ENCODE peak calls at places on chromosomes 6 and 20, in five cellular contexts. D is NCI-H1105; T is stimulated activated CD4-positive, alpha-beta T cell treated with anti-CD3 and anti-CD28 coated beads, TNF-alpha, amount 100 ng/mL, for 48 hours; I is WERI-Rb-1; V is transverse colon. X is an unnamed sample.

GRCh38 chr20:34964486-34964885 is 8.8 kb downstream of the MYH7B start:
- DNase-seq in D (no peak), T (no peak), I (no peak), V (no peak), X (no peak)

GRCh38 chr20:22862645-22863230 is 172.4 kb upstream of the SSTR4 start:
- DNase-seq in D (no peak), T (no peak), I (no peak), V (no peak), X (no peak)

GRCh38 chr6:61977951-61978350 is 308.1 kb downstream of the KHDRBS2 start:
- DNase-seq in D (no peak), T (no peak), I (no peak), V (no peak), X (peak)

GRCh38 chr6:30882764-30883475 is 1.4 kb upstream of the DDR1 start:
- DNase-seq in D (no peak), T (no peak), I (peak), V (peak), X (peak)

GRCh38 chr20:39289316-39289715 is 327.2 kb downstream of the DHX35 start:
- DNase-seq in D (no peak), T (no peak), I (peak), V (no peak), X (peak)

GRCh38 chr20:62381202-62381797 is 5.6 kb upstream of the RPS21 start:
- DNase-seq in D (no peak), T (no peak), I (peak), V (no peak), X (no peak)

GRCh38 chr6:26159417-26160273 is 72.4 kb downstream of the HFE start:
- DNase-seq in D (no peak), T (no peak), I (no peak), V (no peak), X (peak)

GRCh38 chr6:142926494-142927273 is 18.3 kb downstream of the HIVEP2 start:
- DNase-seq in D (peak), T (peak), I (peak), V (peak), X (peak)

GRCh38 chr20:58256842-58257241 is 28.4 kb upstream of the ANKRD60 start:
- DNase-seq in D (no peak), T (no peak), I (no peak), V (no peak), X (no peak)

GRCh38 chr6:96659084-96659845 is 96.3 kb downstream of the FHL5 start:
- DNase-seq in D (peak), T (no peak), I (no peak), V (no peak), X (peak)

GRCh38 chr6:106961801-106962200 is 12.7 kb downstream of the CD24 start:
- DNase-seq in D (no peak), T (no peak), I (no peak), V (no peak), X (no peak)

GRCh38 chr6:15090145-15090579 is 155.7 kb upstream of the JARID2 start:
- DNase-seq in D (peak), T (no peak), I (peak), V (no peak), X (peak)

GRCh38 chr20:4328541-4328940 is 313.2 kb upstream of the RNF24 start:
- DNase-seq in D (no peak), T (no peak), I (no peak), V (no peak), X (no peak)

GRCh38 chr6:39416728-39417127 is 94.2 kb upstream of the KCNK16 start:
- DNase-seq in D (no peak), T (no peak), I (no peak), V (no peak), X (no peak)

GRCh38 chr6:116136933-116137340 is 11.0 kb upstream of the COL10A1 start:
- DNase-seq in D (no peak), T (no peak), I (no peak), V (no peak), X (no peak)

GRCh38 chr6:54860739-54861138 is 14.2 kb downstream of the FAM83B start:
- DNase-seq in D (no peak), T (no peak), I (no peak), V (no peak), X (no peak)

GRCh38 chr6:165506657-165507056 is 156.4 kb downstream of the PDE10A start:
- DNase-seq in D (no peak), T (no peak), I (no peak), V (no peak), X (no peak)

GRCh38 chr6:155694429-155694795 is 238.8 kb upstream of the NOX3 start:
- DNase-seq in D (no peak), T (no peak), I (no peak), V (no peak), X (no peak)

GRCh38 chr6:18632670-18633410 is 245.7 kb downstream of the RNF144B start:
- DNase-seq in D (no peak), T (no peak), I (no peak), V (no peak), X (no peak)

GRCh38 chr20:23449400-23449799 is 3.3 kb downstream of the CST11 start:
- DNase-seq in D (no peak), T (no peak), I (no peak), V (no peak), X (no peak)

GRCh38 chr6:18985958-18986357 is 598.8 kb downstream of the RNF144B start:
- DNase-seq in D (no peak), T (no peak), I (no peak), V (no peak), X (no peak)

GRCh38 chr20:25316506-25317190 is 68.8 kb downstream of the PYGB start:
- DNase-seq in D (no peak), T (no peak), I (no peak), V (peak), X (no peak)

GRCh38 chr6:141552463-141552862 is 580.3 kb upstream of the GJE1 start:
- DNase-seq in D (peak), T (no peak), I (no peak), V (no peak), X (no peak)

GRCh38 chr20:36105731-36106226 is 48.8 kb upstream of the EPB41L1 start:
- DNase-seq in D (no peak), T (no peak), I (no peak), V (peak), X (no peak)

GRCh38 chr20:62133051-62133845 is 9.9 kb downstream of the PSMA7 start:
- DNase-seq in D (no peak), T (no peak), I (no peak), V (no peak), X (no peak)

GRCh38 chr6:41167173-41167963 is 4.5 kb upstream of the TREM2 start:
- DNase-seq in D (no peak), T (no peak), I (peak), V (no peak), X (no peak)